ENCODE peak calls at places on chromosomes 11 and 22, in six cellular contexts. One of them, this sample, is unnamed.

GRCh38 chr11:57405271-57405890 is 14.9 kb upstream of the PRG2 start:
- DNase-seq in HCT116: no peak
- DNase-seq in esophagus squamous epithelium: no peak
- DNase-seq in tibial nerve: no peak
- DNase-seq in A549: no peak
- DNase-seq in uterus: no peak
- DNase-seq in this sample: no peak

GRCh38 chr11:21976210-21976609 is 216.7 kb upstream of the ANO5 start:
- DNase-seq in HCT116: no peak
- DNase-seq in esophagus squamous epithelium: no peak
- DNase-seq in tibial nerve: no peak
- DNase-seq in A549: no peak
- DNase-seq in uterus: no peak
- DNase-seq in this sample: no peak

GRCh38 chr11:3854977-3855807 is at the start of gene STIM1:
- DNase-seq in HCT116: peak
- DNase-seq in esophagus squamous epithelium: peak
- DNase-seq in tibial nerve: peak
- DNase-seq in A549: peak
- DNase-seq in uterus: peak
- DNase-seq in this sample: peak

GRCh38 chr11:9057888-9058287 is 33.5 kb downstream of the SCUBE2 start:
- DNase-seq in HCT116: no peak
- DNase-seq in esophagus squamous epithelium: no peak
- DNase-seq in tibial nerve: no peak
- DNase-seq in A549: no peak
- DNase-seq in uterus: no peak
- DNase-seq in this sample: no peak

GRCh38 chr11:62430350-62430749 is 11.5 kb downstream of the SCGB1A1 start:
- DNase-seq in HCT116: no peak
- DNase-seq in esophagus squamous epithelium: no peak
- DNase-seq in tibial nerve: no peak
- DNase-seq in A549: no peak
- DNase-seq in uterus: no peak
- DNase-seq in this sample: no peak

GRCh38 chr22:17774928-17775675 is 833 bp upstream of the BID start:
- DNase-seq in HCT116: no peak
- DNase-seq in esophagus squamous epithelium: no peak
- DNase-seq in tibial nerve: no peak
- DNase-seq in A549: no peak
- DNase-seq in uterus: no peak
- DNase-seq in this sample: no peak

GRCh38 chr11:78395597-78395996 is 22.0 kb downstream of the GAB2 start:
- DNase-seq in HCT116: no peak
- DNase-seq in esophagus squamous epithelium: no peak
- DNase-seq in tibial nerve: no peak
- DNase-seq in A549: no peak
- DNase-seq in uterus: no peak
- DNase-seq in this sample: no peak

GRCh38 chr11:123180574-123180973 is 14.5 kb downstream of the CLMP start:
- DNase-seq in HCT116: no peak
- DNase-seq in esophagus squamous epithelium: no peak
- DNase-seq in tibial nerve: no peak
- DNase-seq in A549: no peak
- DNase-seq in uterus: no peak
- DNase-seq in this sample: no peak

GRCh38 chr11:120302001-120302805 is 22.9 kb upstream of the TLCD5 start:
- DNase-seq in HCT116: no peak
- DNase-seq in esophagus squamous epithelium: no peak
- DNase-seq in tibial nerve: no peak
- DNase-seq in A549: no peak
- DNase-seq in uterus: no peak
- DNase-seq in this sample: no peak

GRCh38 chr11:77178150-77178549 is 50.1 kb downstream of the MYO7A start:
- DNase-seq in HCT116: no peak
- DNase-seq in esophagus squamous epithelium: no peak
- DNase-seq in tibial nerve: no peak
- DNase-seq in A549: no peak
- DNase-seq in uterus: no peak
- DNase-seq in this sample: no peak

GRCh38 chr11:6389921-6390717 is at the start of gene SMPD1:
- DNase-seq in HCT116: peak
- DNase-seq in esophagus squamous epithelium: peak
- DNase-seq in tibial nerve: peak
- DNase-seq in A549: peak
- DNase-seq in uterus: peak
- DNase-seq in this sample: peak

DNA sequence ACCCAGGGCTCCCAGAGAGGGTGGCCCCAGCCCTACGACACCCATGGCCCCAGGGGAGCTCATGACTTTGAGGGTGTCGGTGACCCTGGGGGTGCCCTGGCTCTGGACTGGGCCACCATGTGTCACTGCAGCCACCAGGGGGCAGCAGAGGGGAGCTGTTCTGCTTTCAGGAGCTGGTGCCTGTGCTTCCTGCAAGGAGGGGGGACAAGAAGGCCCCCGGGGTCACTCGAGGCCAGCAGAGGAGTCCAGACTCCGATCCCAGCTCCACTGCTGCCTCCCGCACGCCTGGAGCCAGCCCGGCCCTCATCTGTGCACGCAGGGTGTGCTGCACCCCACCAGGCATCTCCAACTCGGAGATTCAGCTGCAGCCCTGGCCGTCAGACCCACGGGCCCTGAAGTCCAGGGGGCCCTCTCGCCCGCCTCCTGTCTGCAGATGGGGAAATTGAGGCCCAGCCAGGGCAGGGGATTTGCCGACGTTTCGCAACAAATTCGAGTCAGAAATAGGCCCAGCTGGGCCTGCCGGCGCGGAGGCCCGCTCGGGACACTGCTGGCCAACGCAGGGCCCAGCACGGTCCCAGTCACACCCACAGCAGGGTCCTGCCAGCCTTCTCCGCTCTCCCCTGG is 29.5 kb upstream of the WNT7B start:
- DNase-seq in HCT116: peak
- DNase-seq in esophagus squamous epithelium: peak
- DNase-seq in tibial nerve: peak
- DNase-seq in A549: peak
- DNase-seq in uterus: peak
- DNase-seq in this sample: peak
- TF ChIP-seq POLR2A in HCT116: no peak
- TF ChIP-seq POLR2A in esophagus squamous epithelium: no peak
- TF ChIP-seq POLR2A in tibial nerve: no peak
- TF ChIP-seq POLR2A in A549: no peak
- TF ChIP-seq POLR2A in uterus: no peak
- TF ChIP-seq POLR2A in this sample: no peak

GRCh38 chr11:66541892-66542291 is 4.0 kb downstream of the ZDHHC24 start:
- DNase-seq in HCT116: no peak
- DNase-seq in esophagus squamous epithelium: no peak
- DNase-seq in tibial nerve: no peak
- DNase-seq in A549: no peak
- DNase-seq in uterus: no peak
- DNase-seq in this sample: no peak
- TF ChIP-seq POLR2A in HCT116: no peak
- TF ChIP-seq POLR2A in esophagus squamous epithelium: no peak
- TF ChIP-seq POLR2A in tibial nerve: no peak
- TF ChIP-seq POLR2A in A549: no peak
- TF ChIP-seq POLR2A in uterus: no peak
- TF ChIP-seq POLR2A in this sample: no peak

DNA sequence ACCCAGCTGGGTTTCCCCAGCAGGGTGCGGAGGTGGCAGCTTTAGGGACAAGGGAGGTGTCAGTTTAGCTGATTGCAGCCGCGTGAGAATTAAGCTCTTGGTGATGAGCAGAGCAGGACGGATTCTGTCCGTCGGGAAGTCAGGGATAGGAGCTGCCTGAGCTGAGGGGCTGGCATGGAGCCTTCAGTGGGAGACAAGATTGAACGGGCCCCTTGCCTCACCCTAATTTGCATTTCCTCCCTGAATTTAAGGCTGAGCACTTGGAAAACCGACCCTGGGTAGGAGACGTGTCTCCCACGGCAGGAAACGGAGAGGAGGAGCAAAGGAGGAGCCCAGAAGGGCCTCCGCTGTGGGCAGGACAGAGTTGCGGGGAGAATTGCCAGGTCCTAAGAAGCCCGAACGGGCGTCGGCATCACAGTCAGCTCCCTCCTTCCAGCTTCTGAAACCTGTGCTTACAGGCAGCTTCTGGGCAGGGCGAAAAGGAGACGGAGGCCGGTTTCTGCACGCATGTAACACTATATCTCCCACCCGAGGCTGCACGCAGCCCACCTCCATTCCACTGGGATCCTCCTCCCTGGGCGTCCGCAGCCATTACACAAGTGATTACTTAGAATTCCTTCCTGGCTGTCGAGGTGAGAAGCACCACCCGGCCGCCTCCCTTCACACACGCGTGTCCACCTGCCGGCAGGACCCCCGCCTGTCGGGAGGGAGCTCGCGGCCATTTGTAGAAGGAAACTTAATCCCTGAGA is 345.8 kb downstream of the BRD1 start:
- DNase-seq in HCT116: no peak
- DNase-seq in esophagus squamous epithelium: no peak
- DNase-seq in tibial nerve: no peak
- DNase-seq in A549: no peak
- DNase-seq in uterus: no peak
- DNase-seq in this sample: peak
- TF ChIP-seq POLR2A in HCT116: no peak
- TF ChIP-seq POLR2A in esophagus squamous epithelium: no peak
- TF ChIP-seq POLR2A in tibial nerve: no peak
- TF ChIP-seq POLR2A in A549: no peak
- TF ChIP-seq POLR2A in uterus: no peak
- TF ChIP-seq POLR2A in this sample: no peak

GRCh38 chr11:97502201-97502600 is 1112.4 kb downstream of the JRKL start:
- DNase-seq in HCT116: no peak
- DNase-seq in esophagus squamous epithelium: no peak
- DNase-seq in tibial nerve: no peak
- DNase-seq in A549: no peak
- DNase-seq in uterus: no peak
- DNase-seq in this sample: no peak

DNA sequence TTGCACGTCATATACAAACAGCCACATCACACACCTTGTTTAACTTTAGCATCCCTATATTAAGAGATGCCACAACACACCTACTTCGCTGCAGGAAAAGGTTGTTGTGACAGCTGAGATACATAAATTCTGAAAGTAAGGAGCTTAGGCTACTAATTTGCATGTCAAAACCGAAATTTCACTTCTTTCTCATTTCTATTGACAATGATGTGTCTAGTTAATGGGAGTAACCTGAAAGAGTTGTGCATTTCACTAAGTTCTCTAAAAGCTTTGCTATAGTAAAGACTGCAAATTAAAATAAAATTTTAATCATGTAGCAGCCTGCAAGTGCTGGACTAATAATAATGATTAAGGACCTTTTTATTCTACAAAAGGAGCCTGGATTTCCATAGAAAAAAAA is 1116.5 kb downstream of the JRKL start:
- DNase-seq in HCT116: no peak
- DNase-seq in esophagus squamous epithelium: no peak
- DNase-seq in tibial nerve: no peak
- DNase-seq in A549: no peak
- DNase-seq in uterus: no peak
- DNase-seq in this sample: no peak
- TF ChIP-seq POLR2A in HCT116: no peak
- TF ChIP-seq POLR2A in esophagus squamous epithelium: no peak
- TF ChIP-seq POLR2A in tibial nerve: no peak
- TF ChIP-seq POLR2A in A549: no peak
- TF ChIP-seq POLR2A in uterus: no peak
- TF ChIP-seq POLR2A in this sample: no peak

GRCh38 chr11:65425105-65425970 is 2.7 kb downstream of the NEAT1 start:
- DNase-seq in HCT116: peak
- DNase-seq in esophagus squamous epithelium: no peak
- DNase-seq in tibial nerve: peak
- DNase-seq in A549: no peak
- DNase-seq in uterus: peak
- DNase-seq in this sample: no peak
- TF ChIP-seq POLR2A in HCT116: no peak
- TF ChIP-seq POLR2A in esophagus squamous epithelium: peak
- TF ChIP-seq POLR2A in tibial nerve: no peak
- TF ChIP-seq POLR2A in A549: no peak
- TF ChIP-seq POLR2A in uterus: no peak
- TF ChIP-seq POLR2A in this sample: peak

DNA sequence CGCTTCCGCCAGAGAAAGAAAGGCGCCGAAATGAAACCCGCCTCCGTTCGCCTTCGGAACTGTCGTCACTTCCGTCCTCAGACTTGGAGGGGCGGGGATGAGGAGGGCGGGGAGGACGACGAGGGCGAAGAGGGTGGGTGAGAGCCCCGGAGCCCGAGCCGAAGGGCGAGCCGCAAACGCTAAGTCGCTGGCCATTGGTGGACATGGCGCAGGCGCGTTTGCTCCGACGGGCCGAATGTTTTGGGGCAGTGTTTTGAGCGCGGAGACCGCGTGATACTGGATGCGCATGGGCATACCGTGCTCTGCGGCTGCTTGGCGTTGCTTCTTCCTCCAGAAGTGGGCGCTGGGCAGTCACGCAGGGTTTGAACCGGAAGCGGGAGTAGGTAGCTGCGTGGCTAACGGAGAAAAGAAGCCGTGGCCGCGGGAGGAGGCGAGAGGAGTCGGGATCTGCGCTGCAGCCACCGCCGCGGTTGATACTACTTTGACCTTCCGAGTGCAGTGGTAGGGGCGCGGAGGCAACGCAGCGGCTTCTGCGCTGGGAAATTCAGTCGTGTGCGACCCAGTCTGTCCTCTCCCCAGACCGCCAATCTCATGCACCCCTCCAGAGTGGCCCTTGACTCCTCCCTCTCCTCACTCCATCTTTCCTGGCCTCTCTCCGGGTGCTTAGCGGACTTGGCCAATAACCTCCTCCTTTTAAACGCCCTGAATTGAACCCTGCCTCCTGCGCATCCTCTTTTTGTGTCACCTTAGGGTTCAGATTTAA is at the start of gene ATM:
- DNase-seq in HCT116: peak
- DNase-seq in esophagus squamous epithelium: peak
- DNase-seq in tibial nerve: peak
- DNase-seq in A549: peak
- DNase-seq in uterus: peak
- DNase-seq in this sample: peak
- TF ChIP-seq POLR2A in HCT116: peak
- TF ChIP-seq POLR2A in esophagus squamous epithelium: peak
- TF ChIP-seq POLR2A in tibial nerve: peak
- TF ChIP-seq POLR2A in A549: peak
- TF ChIP-seq POLR2A in uterus: peak
- TF ChIP-seq POLR2A in this sample: peak

GRCh38 chr22:45775062-45775461 is 103.4 kb downstream of the ATXN10 start:
- DNase-seq in HCT116: no peak
- DNase-seq in esophagus squamous epithelium: no peak
- DNase-seq in tibial nerve: no peak
- DNase-seq in A549: no peak
- DNase-seq in uterus: no peak
- DNase-seq in this sample: no peak
- TF ChIP-seq POLR2A in HCT116: no peak
- TF ChIP-seq POLR2A in esophagus squamous epithelium: no peak
- TF ChIP-seq POLR2A in tibial nerve: no peak
- TF ChIP-seq POLR2A in A549: no peak
- TF ChIP-seq POLR2A in uterus: no peak
- TF ChIP-seq POLR2A in this sample: no peak

This sample was measured in H54.